ENCODE peak calls at places on chromosomes 2 and 18, in ten cellular contexts. F is SK-N-SH, R is left ventricle myocardium inferior, I is cardiac fibroblast, Z is GM10248, H is body of pancreas, V is Calu3, K is WTC11, X is Panc1, E is fibroblast of villous mesenchyme. G is an unnamed sample.

GRCh38 chr2:120765911-120766757 is 30.5 kb downstream of the GLI2 start:
- DNase-seq in K (peak; percentile 19), Z (no peak), F (peak; percentile 52), E (peak; percentile 100), V (no peak), X (no peak), R (peak; percentile 90), H (peak; percentile 57), I (peak; percentile 99), G (no peak)

GRCh38 chr2:236986524-236987330 is 99.0 kb upstream of the COPS8 start:
- DNase-seq in X (no peak), E (no peak), K (no peak), H (no peak), R (no peak), V (no peak), Z (no peak), I (no peak), F (no peak), G (no peak)

GRCh38 chr2:96241901-96242611 is 23.7 kb downstream of the TMEM127 start:
- DNase-seq in E (peak; percentile 62), Z (peak; percentile 73), V (no peak), K (no peak), I (peak; percentile 86), H (no peak), X (no peak), R (peak; percentile 38), F (no peak), G (no peak)

GRCh38 chr2:145744541-145745386 is 1224.8 kb upstream of the ZEB2 start:
- DNase-seq in Z (no peak), X (no peak), H (no peak), E (peak; percentile 78), I (peak; percentile 85), K (no peak), F (no peak), R (no peak), V (no peak), G (no peak)

GRCh38 chr2:85169581-85169980 is 36.4 kb downstream of the TCF7L1 start:
- DNase-seq in H (no peak), K (no peak), Z (no peak), E (no peak), R (no peak), I (no peak), F (no peak), V (no peak), X (no peak), G (no peak)

GRCh38 chr2:220144411-220144810 is 517.0 kb downstream of the SLC4A3 start:
- DNase-seq in K (no peak), H (no peak), F (no peak), E (no peak), Z (no peak), V (no peak), R (no peak), X (no peak), I (peak; percentile 43), G (no peak)

GRCh38 chr2:162062559-162062958 is 11.5 kb downstream of the DPP4 start:
- DNase-seq in E (no peak), H (no peak), I (no peak), F (no peak), Z (no peak), K (no peak), X (no peak), R (no peak), V (no peak), G (no peak)

GRCh38 chr2:190441564-190441963 is 33.4 kb downstream of the MFSD6 start:
- DNase-seq in R (no peak), V (no peak), I (no peak), E (no peak), H (peak; percentile 15), X (no peak), F (no peak), K (no peak), Z (no peak), G (no peak)

GRCh38 chr18:51188024-51188701 is 9.3 kb downstream of the MEX3C start:
- DNase-seq in I (no peak), Z (no peak), K (no peak), X (no peak), E (no peak), F (no peak), R (no peak), H (no peak), V (no peak), G (no peak)

GRCh38 chr2:100230754-100231153 is 88.4 kb upstream of the AFF3 start:
- DNase-seq in Z (no peak), V (no peak), K (no peak), E (no peak), R (no peak), X (no peak), H (no peak), I (no peak), F (no peak), G (no peak)

GRCh38 chr2:220044383-220044782 is 417.0 kb downstream of the SLC4A3 start:
- DNase-seq in I (no peak), Z (no peak), H (no peak), K (no peak), E (no peak), X (no peak), F (no peak), V (no peak), R (no peak), G (no peak)

GRCh38 chr2:45890819-45891218 is 239.3 kb downstream of the PRKCE start:
- DNase-seq in R (no peak), K (no peak), E (no peak), V (no peak), Z (no peak), H (no peak), F (no peak), X (no peak), I (no peak), G (no peak)

GRCh38 chr2:215430528-215431187 is 5.2 kb downstream of the FN1 start:
- DNase-seq in V (no peak), H (no peak), E (peak; percentile 63), X (no peak), R (no peak), Z (no peak), I (peak; percentile 80), F (no peak), K (no peak), G (no peak)

GRCh38 chr2:66834859-66835258 is 399.9 kb downstream of the MEIS1 start:
- DNase-seq in F (no peak), E (no peak), Z (no peak), K (no peak), V (no peak), H (no peak), I (no peak), X (no peak), R (no peak), G (no peak)

GRCh38 chr2:66840321-66841014 is 405.5 kb downstream of the MEIS1 start:
- DNase-seq in R (no peak), X (no peak), F (no peak), V (no peak), K (no peak), H (no peak), Z (no peak), E (peak; percentile 99), I (peak; percentile 86), G (no peak)

GRCh38 chr2:66836851-66837250 is 401.9 kb downstream of the MEIS1 start:
- DNase-seq in E (no peak), V (no peak), F (no peak), Z (no peak), X (no peak), K (no peak), I (no peak), R (no peak), H (no peak), G (no peak)

GRCh38 chr2:66843856-66844255 is 408.9 kb downstream of the MEIS1 start:
- DNase-seq in F (no peak), E (no peak), V (no peak), X (no peak), H (no peak), K (no peak), Z (no peak), I (no peak), R (no peak), G (no peak)

GRCh38 chr2:66839551-66840320 is 404.8 kb downstream of the MEIS1 start:
- DNase-seq in K (no peak), X (no peak), F (no peak), E (no peak), R (no peak), V (peak; percentile 8), Z (no peak), H (peak; percentile 26), I (peak; percentile 92), G (no peak)
- TF ChIP-seq CTCF in K (no peak), X (no peak), F (no peak), E (no peak), R (no peak), V (no peak), Z (no peak), H (no peak), I (no peak), G (no peak)

GRCh38 chr2:23578964-23579671 is 194.1 kb downstream of the KLHL29 start:
- DNase-seq in X (no peak), E (peak; percentile 50), H (no peak), Z (no peak), I (peak; percentile 33), R (no peak), K (no peak), F (no peak), V (no peak), G (no peak)
- TF ChIP-seq CTCF in X (no peak), E (no peak), H (no peak), Z (no peak), I (peak; percentile 7), R (no peak), K (no peak), F (no peak), V (no peak), G (no peak)

GRCh38 chr2:119028327-119029174 is 86.6 kb downstream of the MARCO start:
- DNase-seq in E (peak; percentile 27), X (peak; percentile 17), I (peak; percentile 45), Z (peak; percentile 45), R (no peak), F (peak; percentile 39), H (no peak), V (peak; percentile 75), K (peak; percentile 79), G (no peak)
- TF ChIP-seq CTCF in E (peak; percentile 61), X (peak; percentile 80), I (peak; percentile 57), Z (peak; percentile 36), R (peak; percentile 46), F (peak; percentile 47), H (no peak), V (peak; percentile 74), K (peak; percentile 47), G (no peak)

GRCh38 chr2:240894006-240894405 is 1.9 kb downstream of the MAB21L4 start:
- DNase-seq in F (no peak), R (no peak), E (no peak), K (no peak), X (no peak), V (no peak), H (no peak), Z (no peak), I (no peak), G (no peak)

GRCh38 chr2:240893363-240893828 is 2.6 kb downstream of the MAB21L4 start:
- DNase-seq in R (no peak), K (no peak), H (no peak), Z (no peak), F (no peak), V (peak; percentile 39), I (peak; percentile 23), E (no peak), X (no peak), G (no peak)

GRCh38 chr2:240895656-240896388 is at the start of gene MAB21L4:
- DNase-seq in R (no peak), K (no peak), F (no peak), V (peak; percentile 79), X (no peak), H (no peak), Z (no peak), E (no peak), I (no peak), G (no peak)

GRCh38 chr2:240896394-240896793 is 438 bp upstream of the MAB21L4 start:
- DNase-seq in Z (no peak), I (no peak), V (no peak), E (no peak), F (no peak), R (no peak), X (no peak), H (no peak), K (no peak), G (no peak)

GRCh38 chr2:240894836-240895558 is 959 bp downstream of the MAB21L4 start:
- DNase-seq in X (no peak), I (no peak), E (no peak), F (no peak), R (no peak), V (no peak), Z (no peak), K (no peak), H (no peak), G (no peak)
- TF ChIP-seq CTCF in X (no peak), I (no peak), E (no peak), F (no peak), R (no peak), V (no peak), Z (no peak), K (no peak), H (no peak), G (no peak)

G was measured in omental fat pad.